ENCODE peak calls at places on chromosomes 11 and 22, in ten cellular contexts. A is transverse colon, O is heart left ventricle, E is upper lobe of right lung, M is hepatocyte, Y is kidney, B is colonic mucosa, G is pancreas, Z is IMR-90, V is right atrium auricular region. D is an unnamed sample.

GRCh38 chr11:116873391-116873790 is 36.0 kb upstream of the APOA1 start:
- DNase-seq in A (no peak), O (no peak), E (no peak), M (no peak), Y (no peak), B (no peak), G (no peak), Z (no peak), V (no peak), D (no peak)

GRCh38 chr11:111627591-111627990 is 25.3 kb downstream of the SIK2 start:
- DNase-seq in A (no peak), O (no peak), E (no peak), M (no peak), Y (no peak), B (no peak), G (no peak), Z (no peak), V (no peak), D (no peak)

GRCh38 chr11:12293486-12293885 is 83.9 kb upstream of the PARVA start:
- DNase-seq in A (no peak), O (no peak), E (no peak), M (no peak), Y (peak; percentile 45), B (no peak), G (no peak), Z (no peak), V (no peak), D (no peak)

GRCh38 chr22:32416556-32417085 is 4.6 kb upstream of the RTCB start:
- DNase-seq in A (no peak), O (no peak), E (no peak), M (no peak), Y (no peak), B (no peak), G (no peak), Z (no peak), V (no peak), D (no peak)

GRCh38 chr11:612201-612960 is 3.4 kb downstream of the IRF7 start:
- DNase-seq in A (peak; percentile 83), O (no peak), E (peak; percentile 68), M (peak; percentile 51), Y (peak; percentile 77), B (peak; percentile 85), G (peak; percentile 47), Z (peak; percentile 22), V (no peak), D (no peak)

GRCh38 chr22:20503816-20504215 is 3.6 kb upstream of the MED15 start:
- DNase-seq in A (peak; percentile 74), O (peak; percentile 8), E (no peak), M (no peak), Y (no peak), B (peak; percentile 81), G (no peak), Z (no peak), V (no peak), D (no peak)

GRCh38 chr11:114197799-114198500 is 98.2 kb upstream of the NNMT start:
- DNase-seq in A (peak; percentile 63), O (peak; percentile 90), E (peak; percentile 85), M (peak; percentile 75), Y (peak; percentile 87), B (no peak), G (peak; percentile 84), Z (peak; percentile 71), V (peak; percentile 90), D (no peak)

GRCh38 chr11:77778118-77778517 is 42.4 kb downstream of the RSF1 start:
- DNase-seq in A (no peak), O (no peak), E (no peak), M (no peak), Y (no peak), B (no peak), G (no peak), Z (no peak), V (no peak), D (no peak)

GRCh38 chr11:95432714-95433503 is 201.9 kb upstream of the SESN3 start:
- DNase-seq in A (no peak), O (no peak), E (no peak), M (peak; percentile 13), Y (no peak), B (no peak), G (no peak), Z (no peak), V (no peak), D (no peak)

GRCh38 chr11:59115556-59115955 is 8.5 kb downstream of the FAM111B start:
- DNase-seq in A (no peak), O (no peak), E (no peak), M (no peak), Y (no peak), B (no peak), G (no peak), Z (no peak), V (no peak), D (no peak)

GRCh38 chr11:93133710-93134109 is 64.1 kb downstream of the SLC36A4 start:
- DNase-seq in A (no peak), O (no peak), E (no peak), M (no peak), Y (no peak), B (no peak), G (no peak), Z (peak; percentile 82), V (no peak), D (no peak)

GRCh38 chr22:17281026-17281809 is 62.0 kb upstream of the ADA2 start:
- DNase-seq in A (no peak), O (no peak), E (no peak), M (no peak), Y (peak; percentile 10), B (no peak), G (no peak), Z (no peak), V (no peak), D (no peak)

GRCh38 chr22:17284917-17285316 is 65.7 kb upstream of the ADA2 start:
- DNase-seq in A (no peak), O (no peak), E (no peak), M (no peak), Y (peak; percentile 28), B (no peak), G (no peak), Z (no peak), V (no peak), D (no peak)

GRCh38 chr22:17285661-17286060 is 66.4 kb upstream of the ADA2 start:
- DNase-seq in A (no peak), O (no peak), E (no peak), M (no peak), Y (no peak), B (no peak), G (no peak), Z (no peak), V (no peak), D (no peak)

GRCh38 chr22:17283423-17283822 is 64.2 kb upstream of the ADA2 start:
- DNase-seq in A (no peak), O (no peak), E (no peak), M (no peak), Y (peak; percentile 6), B (no peak), G (no peak), Z (no peak), V (no peak), D (no peak)
- TF ChIP-seq CTCF in A (no peak), O (no peak), E (no peak), M (no peak), Y (no peak), B (no peak), G (no peak), Z (no peak), V (no peak), D (no peak)

GRCh38 chr22:39962071-39962470 is 1.9 kb downstream of the TMA7B start:
- DNase-seq in A (no peak), O (no peak), E (no peak), M (no peak), Y (no peak), B (no peak), G (no peak), Z (no peak), V (no peak), D (no peak)
- H3K27ac ChIP-seq in A (no peak overlapping the region), O (peak overlapping the region; percentile 46), E (no peak overlapping the region), M (peak overlapping the region; percentile 40), Y (no peak overlapping the region), B (no peak overlapping the region), G (no peak overlapping the region), Z (no peak overlapping the region), V (no peak overlapping the region), D (no peak overlapping the region)

DNA sequence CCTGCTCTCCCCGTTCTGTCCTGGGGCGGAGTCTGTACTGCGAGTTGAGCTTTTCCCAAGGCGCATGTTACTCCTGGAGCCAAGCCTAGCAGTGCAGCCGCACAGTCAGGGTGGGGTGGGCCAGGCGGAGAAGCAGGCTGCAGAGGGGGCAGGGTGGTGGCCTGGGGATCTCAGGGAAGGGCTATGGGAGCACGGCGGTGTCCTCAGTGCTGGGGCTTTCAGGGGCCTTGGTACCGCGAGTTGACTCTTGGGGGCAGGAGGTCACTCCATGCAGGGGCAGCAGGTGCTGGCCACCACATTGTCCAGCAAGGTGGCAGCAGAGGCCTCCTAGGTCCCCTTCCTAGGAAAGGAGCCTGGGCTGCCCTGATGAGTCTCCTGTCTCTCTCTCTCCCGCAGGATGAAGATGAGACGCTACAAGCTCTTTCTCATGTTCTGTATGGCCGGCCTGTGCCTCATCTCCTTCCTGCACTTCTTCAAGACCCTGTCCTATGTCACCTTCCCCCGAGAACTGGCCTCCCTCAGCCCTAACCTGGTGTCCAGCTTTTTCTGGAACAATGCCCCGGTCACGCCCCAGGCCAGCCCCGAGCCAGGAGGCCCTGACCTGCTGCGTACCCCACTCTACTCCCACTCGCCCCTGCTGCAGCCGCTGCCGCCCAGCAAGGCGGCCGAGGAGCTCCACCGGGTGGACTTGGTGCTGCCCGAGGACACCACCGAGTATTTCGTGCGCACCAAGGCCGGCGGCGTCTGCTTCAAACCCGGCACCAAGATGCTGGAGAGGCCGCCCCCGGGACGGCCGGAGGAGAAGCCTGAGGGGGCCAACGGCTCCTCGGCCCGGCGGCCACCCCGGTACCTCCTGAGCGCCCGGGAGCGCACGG is 14.9 kb upstream of the MIEF1 start:
- DNase-seq in A (no peak), O (peak; percentile 55), E (peak; percentile 64), M (no peak), Y (peak; percentile 72), B (no peak), G (no peak), Z (no peak), V (no peak), D (no peak)
- TF ChIP-seq CTCF in A (no peak), O (no peak), E (no peak), M (no peak), Y (no peak), B (no peak), G (no peak), Z (no peak), V (no peak), D (no peak)

GRCh38 chr11:69703711-69704507 is at the start of gene FGF19:
- DNase-seq in A (no peak), O (no peak), E (no peak), M (peak; percentile 56), Y (no peak), B (no peak), G (no peak), Z (no peak), V (no peak), D (no peak)
- H3K27ac ChIP-seq in A (no peak within 1 kb of the TSS), O (no peak within 1 kb of the TSS), E (no peak within 1 kb of the TSS), M (no peak within 1 kb of the TSS), Y (no peak within 1 kb of the TSS), B (no peak within 1 kb of the TSS), G (no peak within 1 kb of the TSS), Z (no peak within 1 kb of the TSS), V (no peak within 1 kb of the TSS), D (no peak within 1 kb of the TSS)

D was measured in CD4-positive, alpha-beta T cell.